ENCODE peak calls at places on chromosomes 7 and 10, in six cellular contexts. One of them, this sample, is unnamed. For H3K27me3, the result is how much of the 10 kb centered on the place peaks cover.

GRCh38 chr10:67779455-67780205 is 58.4 kb downstream of the DNAJC12 start:
- DNase-seq in SK-N-SH: peak
- DNase-seq in K562: peak
- DNase-seq in H1: no peak
- DNase-seq in HepG2: peak
- DNase-seq in GM12878: no peak
- DNase-seq in this sample: peak

GRCh38 chr7:146982482-146982881 is 865.9 kb downstream of the CNTNAP2 start:
- DNase-seq in SK-N-SH: no peak
- DNase-seq in K562: no peak
- DNase-seq in H1: no peak
- DNase-seq in HepG2: no peak
- DNase-seq in GM12878: no peak
- DNase-seq in this sample: no peak

GRCh38 chr7:139660317-139661042 is 117.3 kb downstream of the HIPK2 start:
- DNase-seq in SK-N-SH: no peak
- DNase-seq in K562: peak
- DNase-seq in H1: no peak
- DNase-seq in HepG2: peak
- DNase-seq in GM12878: no peak
- DNase-seq in this sample: no peak

GRCh38 chr7:44799939-44800338 is 3.5 kb downstream of the PPIA start:
- DNase-seq in SK-N-SH: no peak
- DNase-seq in K562: no peak
- DNase-seq in H1: no peak
- DNase-seq in HepG2: no peak
- DNase-seq in GM12878: no peak
- DNase-seq in this sample: no peak

GRCh38 chr10:117720931-117721826 is 178.6 kb downstream of the EMX2 start:
- DNase-seq in SK-N-SH: no peak
- DNase-seq in K562: no peak
- DNase-seq in H1: no peak
- DNase-seq in HepG2: no peak
- DNase-seq in GM12878: no peak
- DNase-seq in this sample: no peak

GRCh38 chr10:10520391-10521385 is 497.0 kb upstream of the CELF2 start:
- DNase-seq in SK-N-SH: no peak
- DNase-seq in K562: no peak
- DNase-seq in H1: no peak
- DNase-seq in HepG2: no peak
- DNase-seq in GM12878: peak
- DNase-seq in this sample: no peak

GRCh38 chr7:36357054-36357453 is 32.6 kb upstream of the ANLN start:
- DNase-seq in SK-N-SH: no peak
- DNase-seq in K562: no peak
- DNase-seq in H1: no peak
- DNase-seq in HepG2: no peak
- DNase-seq in GM12878: no peak
- DNase-seq in this sample: no peak

GRCh38 chr7:155953781-155954549 is 141.7 kb upstream of the SHH start:
- DNase-seq in SK-N-SH: no peak
- DNase-seq in K562: no peak
- DNase-seq in H1: no peak
- DNase-seq in HepG2: peak
- DNase-seq in GM12878: no peak
- DNase-seq in this sample: no peak

GRCh38 chr7:42197391-42197790 is 39.6 kb downstream of the GLI3 start:
- DNase-seq in SK-N-SH: no peak
- DNase-seq in K562: no peak
- DNase-seq in H1: no peak
- DNase-seq in HepG2: no peak
- DNase-seq in GM12878: no peak
- DNase-seq in this sample: no peak

GRCh38 chr7:69994907-69995542 is 396.8 kb downstream of the AUTS2 start:
- DNase-seq in SK-N-SH: no peak
- DNase-seq in K562: no peak
- DNase-seq in H1: no peak
- DNase-seq in HepG2: no peak
- DNase-seq in GM12878: no peak
- DNase-seq in this sample: no peak

GRCh38 chr10:60517805-60518204 is 128.1 kb upstream of the ANK3 start:
- DNase-seq in SK-N-SH: no peak
- DNase-seq in K562: no peak
- DNase-seq in H1: no peak
- DNase-seq in HepG2: no peak
- DNase-seq in GM12878: no peak
- DNase-seq in this sample: no peak

GRCh38 chr10:121927361-121927840 is 430 bp downstream of the ATE1 start:
- DNase-seq in SK-N-SH: peak
- DNase-seq in K562: peak
- DNase-seq in H1: no peak
- DNase-seq in HepG2: peak
- DNase-seq in GM12878: no peak
- DNase-seq in this sample: no peak

GRCh38 chr10:60604356-60604755 is 173.9 kb upstream of the CDK1 start:
- DNase-seq in SK-N-SH: no peak
- DNase-seq in K562: no peak
- DNase-seq in H1: no peak
- DNase-seq in HepG2: no peak
- DNase-seq in GM12878: no peak
- DNase-seq in this sample: no peak

GRCh38 chr10:15789793-15790525 is 70.2 kb upstream of the ITGA8 start:
- DNase-seq in SK-N-SH: no peak
- DNase-seq in K562: no peak
- DNase-seq in H1: no peak
- DNase-seq in HepG2: no peak
- DNase-seq in GM12878: no peak
- DNase-seq in this sample: no peak

GRCh38 chr10:18303851-18304800 is 163.9 kb downstream of the CACNB2 start:
- DNase-seq in SK-N-SH: no peak
- DNase-seq in K562: no peak
- DNase-seq in H1: no peak
- DNase-seq in HepG2: no peak
- DNase-seq in GM12878: no peak
- DNase-seq in this sample: no peak

GRCh38 chr7:116546054-116546453 is 21.2 kb downstream of the CAV1 start:
- DNase-seq in SK-N-SH: no peak
- DNase-seq in K562: no peak
- DNase-seq in H1: no peak
- DNase-seq in HepG2: no peak
- DNase-seq in GM12878: no peak
- DNase-seq in this sample: no peak

GRCh38 chr10:25015927-25016348 is at the start of gene ENKUR:
- DNase-seq in SK-N-SH: peak
- DNase-seq in K562: peak
- DNase-seq in H1: peak
- DNase-seq in HepG2: peak
- DNase-seq in GM12878: no peak
- DNase-seq in this sample: peak

GRCh38 chr10:103545366-103545765 is 51.9 kb downstream of the NEURL1 start:
- DNase-seq in SK-N-SH: peak
- DNase-seq in K562: no peak
- DNase-seq in H1: no peak
- DNase-seq in HepG2: no peak
- DNase-seq in GM12878: no peak
- DNase-seq in this sample: no peak
- H3K27me3 ChIP-seq in SK-N-SH: under half
- H3K27me3 ChIP-seq in K562: under half
- H3K27me3 ChIP-seq in H1: under half
- H3K27me3 ChIP-seq in HepG2: half or more
- H3K27me3 ChIP-seq in GM12878: under half
- H3K27me3 ChIP-seq in this sample: under half

DNA sequence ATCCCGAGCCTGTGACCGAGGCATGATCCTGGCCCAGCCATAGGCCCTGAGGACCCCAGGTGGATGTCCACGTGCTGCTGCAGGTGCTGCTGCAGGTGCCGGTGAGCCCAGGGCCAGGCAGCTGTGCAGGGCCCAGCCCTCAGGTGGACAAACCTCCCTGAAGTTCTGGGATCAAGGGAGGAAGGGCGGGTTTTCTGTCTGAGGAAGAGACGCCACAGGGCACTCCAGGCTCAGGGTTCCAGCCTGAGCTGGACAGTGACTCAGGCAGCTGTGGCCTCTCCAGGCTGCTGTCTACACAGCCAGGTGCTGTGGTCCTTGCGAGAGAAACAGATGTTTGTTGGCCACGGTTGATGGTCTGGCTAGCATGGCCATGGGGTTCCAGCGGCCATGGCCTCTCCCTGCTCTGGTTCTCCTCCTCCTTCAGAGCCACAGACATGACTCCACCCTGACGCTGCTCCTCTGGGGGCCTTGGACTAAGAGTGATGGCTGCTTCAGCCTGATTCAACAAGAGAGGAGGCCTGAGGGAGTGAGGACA is 76.0 kb downstream of the AFAP1L2 start:
- DNase-seq in SK-N-SH: no peak
- DNase-seq in K562: no peak
- DNase-seq in H1: no peak
- DNase-seq in HepG2: no peak
- DNase-seq in GM12878: no peak
- DNase-seq in this sample: no peak
- TF ChIP-seq POLR2AphosphoS5 in SK-N-SH: no peak
- TF ChIP-seq POLR2AphosphoS5 in K562: no peak
- TF ChIP-seq POLR2AphosphoS5 in H1: no peak
- TF ChIP-seq POLR2AphosphoS5 in HepG2: no peak
- TF ChIP-seq POLR2AphosphoS5 in GM12878: no peak
- TF ChIP-seq POLR2AphosphoS5 in this sample: no peak

DNA sequence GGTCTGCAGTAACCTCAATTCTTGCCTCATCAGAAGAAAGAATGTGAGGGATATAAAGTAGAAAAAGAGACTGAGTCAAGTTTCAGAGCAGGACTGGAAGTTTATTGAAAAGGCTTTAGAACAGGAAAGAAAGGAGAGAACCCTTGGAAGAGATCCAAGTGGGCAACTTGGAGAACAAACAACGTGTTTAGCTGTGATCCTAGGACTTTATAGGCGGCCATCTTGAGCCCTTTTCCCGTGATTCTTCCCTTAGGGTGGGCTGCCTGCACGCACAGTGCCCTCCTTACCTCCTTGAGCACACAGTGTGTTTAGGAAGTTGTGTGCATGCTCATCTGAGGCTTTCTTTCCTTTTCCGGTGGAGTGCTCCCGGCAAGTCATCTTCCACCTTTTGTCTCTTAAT is 59.7 kb downstream of the ENTPD1 start:
- DNase-seq in SK-N-SH: no peak
- DNase-seq in K562: no peak
- DNase-seq in H1: no peak
- DNase-seq in HepG2: no peak
- DNase-seq in GM12878: no peak
- DNase-seq in this sample: no peak
- TF ChIP-seq GABPA in SK-N-SH: no peak
- TF ChIP-seq GABPA in K562: no peak
- TF ChIP-seq GABPA in H1: no peak
- TF ChIP-seq GABPA in HepG2: no peak
- TF ChIP-seq GABPA in GM12878: no peak
- TF ChIP-seq GABPA in this sample: no peak

DNA sequence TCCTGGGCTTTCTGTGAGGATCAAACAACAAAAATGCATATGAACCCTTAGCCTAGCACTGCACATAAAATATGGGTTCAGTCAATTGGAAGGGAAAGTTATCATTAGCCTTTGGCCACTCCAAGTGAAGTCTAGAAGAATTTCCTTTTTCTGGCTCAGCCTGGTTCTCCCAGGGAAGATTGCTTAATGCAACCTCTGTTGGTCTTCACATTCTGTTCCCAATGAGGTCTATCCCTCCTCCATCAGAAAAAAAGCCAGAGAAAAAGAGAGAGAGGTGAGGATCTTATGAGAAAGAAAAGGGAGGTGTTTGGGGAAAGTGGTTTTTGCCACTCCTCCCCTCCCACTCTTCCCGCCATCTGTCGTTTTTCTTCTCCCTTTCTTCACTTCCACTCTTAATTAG is 31.2 kb downstream of the CPVL start:
- DNase-seq in SK-N-SH: no peak
- DNase-seq in K562: no peak
- DNase-seq in H1: no peak
- DNase-seq in HepG2: no peak
- DNase-seq in GM12878: no peak
- DNase-seq in this sample: no peak
- H3K27me3 ChIP-seq in SK-N-SH: under half
- H3K27me3 ChIP-seq in K562: under half
- H3K27me3 ChIP-seq in H1: under half
- H3K27me3 ChIP-seq in HepG2: under half
- H3K27me3 ChIP-seq in GM12878: under half
- H3K27me3 ChIP-seq in this sample: under half

GRCh38 chr7:143299346-143299745 is 11.2 kb downstream of the CASP2 start:
- DNase-seq in SK-N-SH: no peak
- DNase-seq in K562: no peak
- DNase-seq in H1: no peak
- DNase-seq in HepG2: no peak
- DNase-seq in GM12878: no peak
- DNase-seq in this sample: no peak

GRCh38 chr7:143299840-143300239 is 11.7 kb downstream of the CASP2 start:
- DNase-seq in SK-N-SH: peak
- DNase-seq in K562: peak
- DNase-seq in H1: no peak
- DNase-seq in HepG2: peak
- DNase-seq in GM12878: no peak
- DNase-seq in this sample: no peak

GRCh38 chr7:143292873-143293272 is 4.7 kb downstream of the CASP2 start:
- DNase-seq in SK-N-SH: no peak
- DNase-seq in K562: no peak
- DNase-seq in H1: no peak
- DNase-seq in HepG2: no peak
- DNase-seq in GM12878: no peak
- DNase-seq in this sample: no peak

GRCh38 chr7:143296686-143297085 is 8.5 kb downstream of the CASP2 start:
- DNase-seq in SK-N-SH: no peak
- DNase-seq in K562: no peak
- DNase-seq in H1: no peak
- DNase-seq in HepG2: no peak
- DNase-seq in GM12878: no peak
- DNase-seq in this sample: no peak

GRCh38 chr7:143295870-143296269 is 7.7 kb downstream of the CASP2 start:
- DNase-seq in SK-N-SH: no peak
- DNase-seq in K562: no peak
- DNase-seq in H1: no peak
- DNase-seq in HepG2: no peak
- DNase-seq in GM12878: no peak
- DNase-seq in this sample: no peak
- TF ChIP-seq POLR2AphosphoS5 in SK-N-SH: no peak
- TF ChIP-seq POLR2AphosphoS5 in K562: no peak
- TF ChIP-seq POLR2AphosphoS5 in H1: no peak
- TF ChIP-seq POLR2AphosphoS5 in HepG2: no peak
- TF ChIP-seq POLR2AphosphoS5 in GM12878: no peak
- TF ChIP-seq POLR2AphosphoS5 in this sample: no peak

This sample was measured in HL-60.